ENCODE peak calls at places on chromosomes 13 and 19, in eight cellular contexts. X is neuronal stem cell; L is colonic mucosa; H is lung; Q is CD8-positive, alpha-beta T cell; I is psoas muscle; M is iPS DF 6.9; Z is IMR-90. S is an unnamed sample.

GRCh38 chr19:11964496-11964857 is 363 bp upstream of the ZNF763 start:
- DNase-seq in L (no peak), Q (no peak), Z (no peak), H (peak), M (no peak), X (no peak), I (peak), S (no peak)

GRCh38 chr13:95168191-95168590 is 133.1 kb downstream of the ABCC4 start:
- DNase-seq in L (no peak), X (no peak), I (no peak), M (no peak), Q (no peak), H (no peak), Z (no peak), S (no peak)

GRCh38 chr13:24627090-24627714 is 53.0 kb upstream of the ATP12A start:
- DNase-seq in Q (no peak), H (no peak), X (peak), Z (no peak), M (peak), I (no peak), L (peak), S (peak)

GRCh38 chr13:111939285-111940278 is 127.4 kb upstream of the SOX1 start:
- DNase-seq in X (no peak), L (no peak), Z (no peak), H (no peak), I (no peak), Q (no peak), M (no peak), S (no peak)

GRCh38 chr13:35840991-35841604 is 290.1 kb downstream of the DCLK1 start:
- DNase-seq in Q (no peak), L (no peak), I (no peak), X (no peak), H (no peak), Z (no peak), M (no peak), S (peak)

GRCh38 chr13:71865858-71866172 is 1.2 kb downstream of the DACH1 start:
- DNase-seq in Z (no peak), Q (no peak), H (no peak), M (no peak), I (no peak), X (no peak), L (peak), S (no peak)

GRCh38 chr13:97043302-97043701 is 49.0 kb upstream of the OXGR1 start:
- DNase-seq in I (no peak), Q (no peak), L (no peak), H (no peak), X (no peak), M (no peak), Z (no peak), S (no peak)

GRCh38 chr19:30718728-30719127 is 346.5 kb downstream of the ZNF536 start:
- DNase-seq in H (no peak), Z (no peak), M (no peak), X (no peak), L (no peak), Q (no peak), I (no peak), S (no peak)

GRCh38 chr13:26482451-26483197 is 74.9 kb upstream of the WASF3 start:
- DNase-seq in L (peak), M (peak), X (peak), Q (peak), I (no peak), H (peak), Z (peak), S (no peak)

GRCh38 chr13:101514695-101515275 is 62.3 kb downstream of the ITGBL1 start:
- DNase-seq in M (peak), H (no peak), I (no peak), Z (peak), X (peak), Q (no peak), L (peak), S (no peak)

GRCh38 chr13:109787135-109787954 is 962 bp upstream of the IRS2 start:
- DNase-seq in H (no peak), M (no peak), L (peak), I (peak), Q (peak), Z (peak), X (peak), S (no peak)

GRCh38 chr13:90717451-90717936 is 630.0 kb upstream of the MIR17HG start:
- DNase-seq in L (no peak), Q (no peak), Z (peak), X (peak), H (no peak), M (no peak), I (no peak), S (no peak)

GRCh38 chr19:54462713-54463530 is 656 bp downstream of the LENG9 start:
- DNase-seq in I (peak), Q (peak), Z (peak), X (peak), H (peak), M (no peak), L (peak), S (peak)

GRCh38 chr19:18170714-18171255 is 2.8 kb upstream of the IFI30 start:
- DNase-seq in X (no peak), Q (no peak), Z (no peak), I (no peak), L (no peak), H (no peak), M (no peak), S (no peak)
- H3K27ac ChIP-seq in X (no peak), Q (no peak), Z (no peak), I (peak), L (peak), H (no peak), M (no peak), S (peak)

DNA sequence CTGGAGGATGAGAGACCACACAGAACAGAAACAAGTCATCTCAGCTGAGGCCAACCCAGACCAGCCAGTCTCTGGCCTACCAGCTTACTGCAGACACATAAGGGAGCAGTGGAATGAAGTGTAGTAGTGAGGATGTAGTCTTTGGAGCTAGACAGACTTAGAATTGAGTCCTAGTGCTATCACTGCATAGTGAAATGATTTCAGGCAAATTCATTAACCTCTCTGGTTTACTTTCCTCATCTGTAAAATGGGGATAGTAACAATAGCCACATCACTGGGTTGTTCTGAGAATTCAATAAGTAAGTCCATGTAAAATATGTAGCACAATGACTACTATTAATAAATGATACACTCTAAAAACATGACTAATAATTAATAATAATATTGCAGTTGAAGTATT is 383.8 kb downstream of the DLEU7 start:
- DNase-seq in L (no peak), X (no peak), Q (no peak), Z (no peak), H (no peak), I (no peak), M (no peak), S (no peak)
- H3K27ac ChIP-seq in L (no peak), X (no peak), Q (no peak), Z (no peak), H (no peak), I (no peak), M (no peak), S (no peak)

GRCh38 chr19:45778010-45778671 is 4.1 kb downstream of the DMPK start:
- DNase-seq in Q (no peak), L (no peak), Z (no peak), X (no peak), I (no peak), H (no peak), M (no peak), S (no peak)
- H3K27ac ChIP-seq in Q (no peak), L (no peak), Z (no peak), X (no peak), I (no peak), H (no peak), M (no peak), S (no peak)

DNA sequence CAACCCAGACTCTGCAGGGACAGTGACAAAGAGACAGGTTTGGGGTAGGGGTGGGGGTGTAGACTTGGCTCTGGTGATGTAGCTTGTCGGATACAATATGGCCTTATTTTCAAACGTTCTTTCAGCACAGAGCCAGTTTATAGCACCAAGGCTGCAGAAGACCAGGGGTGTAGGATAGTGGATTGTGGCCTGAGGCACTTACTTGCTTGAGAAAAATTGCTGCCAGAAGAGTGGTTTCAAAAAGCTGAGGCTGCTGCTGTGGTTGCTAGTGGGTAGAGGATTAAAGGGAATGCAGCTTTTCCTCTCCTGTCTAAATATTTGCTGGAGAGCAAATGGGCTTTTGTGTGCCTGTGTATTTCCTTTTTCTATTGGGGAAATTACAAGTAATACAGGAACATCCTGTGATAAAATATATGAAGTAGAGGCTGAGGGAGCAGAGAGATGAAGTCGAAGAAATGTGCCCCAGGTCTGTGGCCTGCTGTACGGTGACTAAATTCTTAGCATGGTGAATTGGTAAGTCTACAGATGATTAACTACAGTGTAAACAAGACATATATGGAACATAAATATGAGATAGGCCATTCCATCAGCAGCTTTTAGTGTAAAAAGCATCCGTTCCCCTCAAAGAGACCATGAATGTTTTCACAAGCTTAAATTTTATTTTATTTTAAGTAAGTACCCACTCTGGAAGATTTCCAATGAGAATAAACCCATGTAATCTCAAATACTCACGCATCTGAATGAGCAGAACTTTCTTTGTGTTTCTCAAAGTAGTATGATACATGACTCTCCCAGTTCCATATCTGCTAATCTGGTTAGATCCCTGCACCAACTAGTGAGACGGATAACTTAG is 112.9 kb downstream of the LRCH1 start:
- DNase-seq in Q (no peak), M (no peak), I (no peak), H (no peak), Z (no peak), L (peak), X (no peak), S (no peak)
- H3K27ac ChIP-seq in Q (no peak), M (no peak), I (no peak), H (no peak), Z (peak), L (peak), X (no peak), S (no peak)

DNA sequence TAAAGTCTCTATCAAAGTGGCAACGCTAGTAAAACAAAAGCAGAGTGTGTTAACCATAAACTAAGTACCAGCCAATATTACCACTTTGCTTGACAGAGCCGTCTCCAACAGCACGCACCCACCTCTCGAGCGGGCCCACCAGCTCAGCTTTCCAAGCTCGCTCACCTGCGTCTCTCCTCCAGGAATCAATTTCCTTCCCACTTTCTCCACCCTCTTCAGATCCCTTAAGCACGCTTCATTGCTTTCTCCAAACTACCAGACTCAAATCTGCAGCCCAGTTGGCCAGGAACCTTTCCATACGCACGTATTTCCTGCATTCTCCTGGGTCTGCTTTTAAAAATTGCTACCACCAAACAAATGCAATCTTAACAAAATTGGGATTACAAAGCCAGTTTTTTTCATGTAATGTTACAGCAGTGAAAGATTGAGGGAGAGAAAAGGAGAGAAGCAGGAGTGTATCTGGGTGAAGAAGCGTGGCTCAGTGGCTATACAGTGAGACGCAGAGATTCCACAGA is 1.5 kb downstream of the ENOX1 start:
- DNase-seq in H (no peak), X (no peak), M (no peak), Q (no peak), I (no peak), Z (peak), L (no peak), S (no peak)
- H3K27ac ChIP-seq in H (no peak), X (no peak), M (no peak), Q (no peak), I (peak), Z (no peak), L (no peak), S (peak)